ENCODE peak calls at places on chromosomes 16 and 17, in five cellular contexts. S, E, O, G and A are unnamed samples.

GRCh38 chr16:50942143-50942542 is 200.3 kb downstream of the CYLD start:
- DNase-seq in S (no peak), O (no peak), E (no peak), G (no peak), A (no peak)

GRCh38 chr17:45874148-45874547 is 20.2 kb upstream of the MAPT start:
- DNase-seq in S (no peak), E (no peak), G (no peak), O (no peak), A (no peak)

GRCh38 chr17:6435968-6436367 is 1.0 kb upstream of the AIPL1 start:
- DNase-seq in E (peak), O (peak), S (peak), G (peak), A (peak)

GRCh38 chr17:76880268-76880667 is 12.1 kb downstream of the MGAT5B start:
- DNase-seq in O (no peak), S (no peak), E (no peak), G (no peak), A (no peak)

GRCh38 chr17:30824002-30824355 is 513 bp downstream of the CRLF3 start:
- DNase-seq in G (peak), O (no peak), S (no peak), E (peak), A (peak)

GRCh38 chr17:75506888-75507287 is 8.4 kb downstream of the CASKIN2 start:
- DNase-seq in E (no peak), S (no peak), G (no peak), O (no peak), A (no peak)

GRCh38 chr16:16864536-16864935 is 485.6 kb downstream of the NPIPA7 start:
- DNase-seq in E (no peak), S (no peak), O (no peak), G (no peak), A (no peak)

GRCh38 chr16:17358846-17359245 is 111.9 kb downstream of the XYLT1 start:
- DNase-seq in E (no peak), O (no peak), S (no peak), G (no peak), A (no peak)

GRCh38 chr17:57130708-57131461 is 45.8 kb downstream of the AKAP1 start:
- DNase-seq in E (peak), G (peak), O (peak), S (peak), A (peak)

GRCh38 chr17:48128411-48128810 is 20.8 kb downstream of the SNX11 start:
- DNase-seq in S (no peak), O (no peak), E (no peak), G (no peak), A (no peak)

GRCh38 chr16:69328854-69329316 is 1.5 kb downstream of the PDF start:
- DNase-seq in O (no peak), E (no peak), G (no peak), S (no peak), A (no peak)

GRCh38 chr16:11254913-11255736 is 879 bp downstream of the SOCS1 start:
- DNase-seq in G (peak), S (no peak), O (peak), E (peak), A (peak)